ENCODE peak calls at places on chromosomes 13 and 19, in nine cellular contexts. W is activated T-cell treated with anti-CD3 and anti-CD28 coated beads, Interleukin-2, amount 50 U/mL, for 4 hours; A is left lung; X is naive thymus-derived CD8-positive, alpha-beta T cell; U is activated naive CD4-positive, alpha-beta T cell treated with anti-CD3 and anti-CD28 coated beads, Interleukin-2, amount 50 U/mL, for 72 hours; M is left cardiac atrium; Y is HepG2; B is aorta; F is gastroesophageal sphincter. Z is an unnamed sample.

GRCh38 chr19:35266904-35267817 is 1.6 kb upstream of the USF2 start:
- ATAC-seq in F (peak), X (peak), B (peak), Y (peak), U (peak), M (peak), W (no peak), A (peak), Z (peak)

GRCh38 chr13:95698047-95698749 is 21.3 kb downstream of the DNAJC3 start:
- ATAC-seq in F (no peak), Y (peak), B (no peak), W (no peak), U (no peak), A (peak), X (no peak), M (peak), Z (no peak)

GRCh38 chr19:43735957-43736356 is 18.8 kb downstream of the SMG9 start:
- ATAC-seq in B (no peak), W (no peak), X (no peak), U (no peak), Y (no peak), M (no peak), F (no peak), A (no peak), Z (no peak)

GRCh38 chr19:42233638-42234292 is 8.6 kb downstream of the GSK3A start:
- ATAC-seq in A (no peak), X (no peak), U (no peak), Y (peak), B (no peak), W (no peak), F (no peak), M (no peak), Z (no peak)

GRCh38 chr13:27367570-27367969 is 56.8 kb upstream of the GTF3A start:
- ATAC-seq in F (no peak), W (no peak), X (no peak), A (no peak), B (no peak), U (no peak), M (no peak), Y (peak), Z (no peak)

GRCh38 chr13:42752731-42753130 is 28.7 kb upstream of the FAM216B start:
- ATAC-seq in M (no peak), A (no peak), Y (no peak), W (no peak), B (no peak), U (no peak), X (no peak), F (no peak), Z (no peak)

GRCh38 chr13:26784704-26785639 is 24.4 kb upstream of the GPR12 start:
- ATAC-seq in F (peak), U (peak), B (no peak), Y (no peak), M (peak), W (peak), X (peak), A (no peak), Z (peak)

GRCh38 chr19:13063461-13064091 is 39.1 kb downstream of the LYL1 start:
- ATAC-seq in W (no peak), U (no peak), A (no peak), X (no peak), M (peak), Y (no peak), F (peak), B (peak), Z (no peak)

GRCh38 chr13:97316390-97316789 is 94.3 kb downstream of the MBNL2 start:
- ATAC-seq in U (no peak), X (no peak), M (peak), F (no peak), B (peak), Y (no peak), W (no peak), A (peak), Z (no peak)

GRCh38 chr19:35775046-35775297 is 392 bp upstream of the ARHGAP33 start:
- ATAC-seq in X (no peak), B (no peak), W (no peak), Y (peak), M (peak), A (peak), F (no peak), U (no peak), Z (peak)

GRCh38 chr19:42193706-42194105 is 23.8 kb downstream of the DEDD2 start:
- ATAC-seq in W (no peak), B (no peak), X (no peak), Y (no peak), A (no peak), U (no peak), M (no peak), F (no peak), Z (no peak)

GRCh38 chr13:64339373-64340063 is 2890.6 kb downstream of the PCDH9 start:
- ATAC-seq in Y (no peak), B (no peak), A (no peak), U (no peak), W (no peak), F (no peak), X (no peak), M (no peak), Z (no peak)

GRCh38 chr13:24118576-24118975 is 41.9 kb upstream of the SPATA13 start:
- ATAC-seq in M (no peak), W (no peak), B (no peak), U (no peak), X (no peak), Y (no peak), F (no peak), A (no peak), Z (no peak)

GRCh38 chr13:95512424-95512823 is 40.1 kb upstream of the CLDN10 start:
- ATAC-seq in M (no peak), X (no peak), U (no peak), W (no peak), F (no peak), A (no peak), B (no peak), Y (no peak), Z (no peak)

GRCh38 chr19:10238172-10238783 is 7.1 kb upstream of the S1PR2 start:
- ATAC-seq in A (peak), M (peak), X (no peak), U (no peak), F (peak), Y (peak), W (no peak), B (peak), Z (peak)

GRCh38 chr13:94483970-94484369 is 4.5 kb upstream of the DCT start:
- ATAC-seq in W (no peak), Y (no peak), X (no peak), M (no peak), U (no peak), F (peak), B (no peak), A (no peak), Z (no peak)

GRCh38 chr13:50693755-50694154 is 149.7 kb downstream of the DLEU7 start:
- ATAC-seq in B (peak), Y (no peak), F (peak), X (no peak), A (peak), W (no peak), U (no peak), M (peak), Z (no peak)

GRCh38 chr13:21884965-21885567 is 214.2 kb downstream of the FGF9 start:
- ATAC-seq in W (no peak), A (no peak), F (no peak), Y (no peak), B (no peak), X (no peak), M (no peak), U (no peak), Z (no peak)

GRCh38 chr19:51889934-51890333 is 2.2 kb upstream of the ZNF577 start:
- ATAC-seq in F (no peak), U (no peak), X (no peak), W (no peak), Y (no peak), B (no peak), A (no peak), M (no peak), Z (no peak)

GRCh38 chr19:47125669-47125938 is 5.0 kb upstream of the SAE1 start:
- ATAC-seq in U (no peak), Y (no peak), B (no peak), X (no peak), F (peak), M (no peak), W (no peak), A (peak), Z (no peak)

GRCh38 chr19:9431475-9431874 is 3.9 kb downstream of the ZNF266 start:
- ATAC-seq in U (peak), Y (no peak), M (peak), W (no peak), B (no peak), A (no peak), X (no peak), F (no peak), Z (no peak)

GRCh38 chr13:111546921-111547675 is 226.7 kb downstream of the TEX29 start:
- ATAC-seq in W (no peak), Y (no peak), A (no peak), B (no peak), M (no peak), F (no peak), U (no peak), X (no peak), Z (no peak)

GRCh38 chr13:45249662-45250061 is 48.8 kb upstream of the KCTD4 start:
- ATAC-seq in W (no peak), F (no peak), U (no peak), M (no peak), Y (no peak), A (no peak), X (no peak), B (no peak), Z (no peak)

GRCh38 chr19:41637484-41637883 is 10.6 kb upstream of the CEACAM4 start:
- ATAC-seq in B (no peak), W (no peak), A (no peak), Y (no peak), M (no peak), F (no peak), U (no peak), X (no peak), Z (peak)

GRCh38 chr19:10113592-10113963 is 2.1 kb downstream of the P2RY11 start:
- ATAC-seq in U (no peak), X (peak), F (peak), M (peak), Y (peak), B (no peak), A (no peak), W (peak), Z (peak)

GRCh38 chr19:4511300-4512054 is 6.8 kb downstream of the PLIN4 start:
- ATAC-seq in A (no peak), W (no peak), B (no peak), X (no peak), Y (no peak), F (no peak), U (no peak), M (peak), Z (no peak)

GRCh38 chr13:34640179-34640929 is 301.7 kb upstream of the NBEA start:
- ATAC-seq in U (no peak), Y (no peak), X (no peak), F (no peak), A (peak), M (no peak), W (no peak), B (no peak), Z (no peak)

GRCh38 chr13:92671821-92672220 is 554.8 kb upstream of the GPC6 start:
- ATAC-seq in B (no peak), M (peak), U (no peak), Y (no peak), A (no peak), W (no peak), F (no peak), X (no peak), Z (no peak)

GRCh38 chr13:43935878-43936277 is 56.2 kb downstream of the LACC1 start:
- ATAC-seq in Y (no peak), X (no peak), U (no peak), F (no peak), M (no peak), B (no peak), A (no peak), W (no peak), Z (no peak)

GRCh38 chr19:5093297-5093858 is 124.5 kb downstream of the KDM4B start:
- ATAC-seq in U (no peak), X (no peak), Y (no peak), W (no peak), M (peak), B (no peak), A (no peak), F (no peak), Z (no peak)

GRCh38 chr19:46461537-46461936 is 9.8 kb downstream of the PNMA8A start:
- ATAC-seq in F (no peak), X (no peak), M (no peak), Y (no peak), B (no peak), A (no peak), U (no peak), W (no peak), Z (no peak)

GRCh38 chr19:2507109-2507508 is 31.2 kb downstream of the GADD45B start:
- ATAC-seq in X (peak), B (no peak), W (no peak), U (peak), M (no peak), A (peak), F (peak), Y (peak), Z (peak)

GRCh38 chr19:5457709-5458108 is 2.5 kb downstream of the ZNRF4 start:
- ATAC-seq in X (no peak), U (no peak), A (no peak), M (no peak), B (no peak), Y (no peak), F (no peak), W (no peak), Z (no peak)

GRCh38 chr19:55442372-55443044 is 592 bp downstream of the SHISA7 start:
- ATAC-seq in B (no peak), A (no peak), Y (no peak), M (no peak), W (peak), U (no peak), X (peak), F (no peak), Z (peak)

GRCh38 chr19:56162258-56162657 is 13.6 kb upstream of the GALP start:
- ATAC-seq in M (no peak), X (no peak), B (no peak), U (peak), F (no peak), W (peak), Y (peak), A (no peak), Z (no peak)

GRCh38 chr13:95644611-95645052 is at the start of gene DZIP1:
- ATAC-seq in Y (peak), X (no peak), B (peak), M (peak), F (peak), A (peak), U (peak), W (peak), Z (peak)